ENCODE peak calls at places on chromosomes 1 and 21, in six cellular contexts. One of them, this sample, is unnamed.

GRCh38 chr1:81801032-81801833 is 499 bp downstream of the ADGRL2 start:
- DNase-seq in Peyer's patch: peak; percentile 54
- DNase-seq in fibroblast of lung: peak; percentile 97
- DNase-seq in CD8-positive, alpha-beta T cell: no peak
- DNase-seq in Calu3: peak; percentile 77
- DNase-seq in HCT116: no peak
- DNase-seq in this sample: no peak

GRCh38 chr1:164308101-164308500 is 250.9 kb upstream of the PBX1 start:
- DNase-seq in Peyer's patch: no peak
- DNase-seq in fibroblast of lung: no peak
- DNase-seq in CD8-positive, alpha-beta T cell: no peak
- DNase-seq in Calu3: no peak
- DNase-seq in HCT116: no peak
- DNase-seq in this sample: no peak

GRCh38 chr21:38250991-38251418 is 5.8 kb upstream of the KCNJ15 start:
- DNase-seq in Peyer's patch: no peak
- DNase-seq in fibroblast of lung: no peak
- DNase-seq in CD8-positive, alpha-beta T cell: no peak
- DNase-seq in Calu3: no peak
- DNase-seq in HCT116: no peak
- DNase-seq in this sample: no peak

GRCh38 chr1:100622037-100622436 is 84.1 kb downstream of the GPR88 start:
- DNase-seq in Peyer's patch: no peak
- DNase-seq in fibroblast of lung: peak; percentile 94
- DNase-seq in CD8-positive, alpha-beta T cell: no peak
- DNase-seq in Calu3: peak; percentile 38
- DNase-seq in HCT116: peak; percentile 16
- DNase-seq in this sample: no peak

GRCh38 chr1:227945891-227946623 is 1.7 kb downstream of the WNT9A start:
- DNase-seq in Peyer's patch: peak; percentile 84
- DNase-seq in fibroblast of lung: peak; percentile 80
- DNase-seq in CD8-positive, alpha-beta T cell: no peak
- DNase-seq in Calu3: peak; percentile 82
- DNase-seq in HCT116: peak; percentile 77
- DNase-seq in this sample: peak; percentile 14

GRCh38 chr1:168348146-168348709 is 67.6 kb downstream of the TBX19 start:
- DNase-seq in Peyer's patch: no peak
- DNase-seq in fibroblast of lung: peak; percentile 30
- DNase-seq in CD8-positive, alpha-beta T cell: no peak
- DNase-seq in Calu3: no peak
- DNase-seq in HCT116: peak; percentile 16
- DNase-seq in this sample: no peak

GRCh38 chr1:113219828-113220227 is 146.8 kb downstream of the LRIG2 start:
- DNase-seq in Peyer's patch: no peak
- DNase-seq in fibroblast of lung: no peak
- DNase-seq in CD8-positive, alpha-beta T cell: no peak
- DNase-seq in Calu3: no peak
- DNase-seq in HCT116: no peak
- DNase-seq in this sample: no peak

GRCh38 chr1:245079021-245079609 is 75.7 kb upstream of the KIF26B start:
- DNase-seq in Peyer's patch: no peak
- DNase-seq in fibroblast of lung: peak; percentile 83
- DNase-seq in CD8-positive, alpha-beta T cell: no peak
- DNase-seq in Calu3: peak; percentile 28
- DNase-seq in HCT116: peak; percentile 57
- DNase-seq in this sample: no peak

GRCh38 chr21:42187976-42188653 is 30.8 kb upstream of the ABCG1 start:
- DNase-seq in Peyer's patch: no peak
- DNase-seq in fibroblast of lung: no peak
- DNase-seq in CD8-positive, alpha-beta T cell: peak; percentile 74
- DNase-seq in Calu3: no peak
- DNase-seq in HCT116: no peak
- DNase-seq in this sample: peak; percentile 40

GRCh38 chr1:3687509-3687908 is 35.2 kb downstream of the TP73 start:
- DNase-seq in Peyer's patch: no peak
- DNase-seq in fibroblast of lung: no peak
- DNase-seq in CD8-positive, alpha-beta T cell: no peak
- DNase-seq in Calu3: no peak
- DNase-seq in HCT116: no peak
- DNase-seq in this sample: no peak

GRCh38 chr1:50605186-50605875 is 182.1 kb upstream of the DMRTA2 start:
- DNase-seq in Peyer's patch: no peak
- DNase-seq in fibroblast of lung: peak; percentile 45
- DNase-seq in CD8-positive, alpha-beta T cell: no peak
- DNase-seq in Calu3: peak; percentile 65
- DNase-seq in HCT116: peak; percentile 27
- DNase-seq in this sample: no peak

GRCh38 chr1:168628807-168629206 is 52.4 kb downstream of the XCL1 start:
- DNase-seq in Peyer's patch: no peak
- DNase-seq in fibroblast of lung: peak; percentile 35
- DNase-seq in CD8-positive, alpha-beta T cell: no peak
- DNase-seq in Calu3: peak; percentile 65
- DNase-seq in HCT116: peak; percentile 78
- DNase-seq in this sample: no peak

GRCh38 chr1:240496356-240496755 is 115.6 kb downstream of the GREM2 start:
- DNase-seq in Peyer's patch: no peak
- DNase-seq in fibroblast of lung: no peak
- DNase-seq in CD8-positive, alpha-beta T cell: no peak
- DNase-seq in Calu3: no peak
- DNase-seq in HCT116: no peak
- DNase-seq in this sample: no peak

GRCh38 chr1:240495652-240496051 is 116.3 kb downstream of the GREM2 start:
- DNase-seq in Peyer's patch: no peak
- DNase-seq in fibroblast of lung: no peak
- DNase-seq in CD8-positive, alpha-beta T cell: no peak
- DNase-seq in Calu3: no peak
- DNase-seq in HCT116: no peak
- DNase-seq in this sample: no peak

GRCh38 chr1:240491156-240491555 is 120.8 kb downstream of the GREM2 start:
- DNase-seq in Peyer's patch: no peak
- DNase-seq in fibroblast of lung: peak; percentile 17
- DNase-seq in CD8-positive, alpha-beta T cell: no peak
- DNase-seq in Calu3: no peak
- DNase-seq in HCT116: no peak
- DNase-seq in this sample: no peak

GRCh38 chr1:240491796-240492195 is 120.2 kb downstream of the GREM2 start:
- DNase-seq in Peyer's patch: no peak
- DNase-seq in fibroblast of lung: no peak
- DNase-seq in CD8-positive, alpha-beta T cell: no peak
- DNase-seq in Calu3: no peak
- DNase-seq in HCT116: no peak
- DNase-seq in this sample: no peak

DNA sequence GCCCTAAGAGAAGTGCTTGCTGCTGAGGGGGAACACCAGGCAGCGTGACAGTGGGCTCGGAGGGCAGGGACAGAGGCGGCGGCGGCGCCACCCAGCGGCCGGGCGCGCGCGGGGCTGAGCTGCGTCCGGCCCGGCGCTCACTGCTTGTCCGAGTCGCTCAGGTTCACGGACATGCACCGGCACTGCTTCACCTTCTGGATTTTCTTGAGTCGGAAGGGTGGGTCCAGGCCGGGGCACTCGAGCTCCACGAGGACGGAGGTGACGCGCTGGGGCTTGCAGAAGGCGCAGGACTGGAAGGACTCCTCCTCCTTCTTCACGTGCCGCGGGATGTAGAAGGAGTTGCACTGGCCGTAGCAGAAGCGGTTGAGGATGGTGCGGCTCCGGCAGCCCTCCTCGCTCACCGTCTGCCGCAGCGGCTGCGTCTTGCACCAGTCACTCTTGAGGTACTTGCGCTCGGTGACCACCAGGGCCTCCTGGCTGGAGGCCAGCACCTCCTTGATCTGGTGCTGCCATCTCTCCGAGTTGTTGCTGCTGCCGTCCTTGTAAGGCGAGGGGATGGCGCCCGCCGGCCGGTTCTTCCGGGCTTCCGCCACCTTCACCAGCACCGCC is 119.0 kb downstream of the GREM2 start:
- DNase-seq in Peyer's patch: peak; percentile 50
- DNase-seq in fibroblast of lung: peak; percentile 60
- DNase-seq in CD8-positive, alpha-beta T cell: no peak
- DNase-seq in Calu3: no peak
- DNase-seq in HCT116: no peak
- DNase-seq in this sample: no peak
- TF ChIP-seq CTCF in Peyer's patch: no peak
- TF ChIP-seq CTCF in fibroblast of lung: peak; percentile 2
- TF ChIP-seq CTCF in CD8-positive, alpha-beta T cell: no peak
- TF ChIP-seq CTCF in Calu3: no peak
- TF ChIP-seq CTCF in HCT116: no peak
- TF ChIP-seq CTCF in this sample: no peak

DNA sequence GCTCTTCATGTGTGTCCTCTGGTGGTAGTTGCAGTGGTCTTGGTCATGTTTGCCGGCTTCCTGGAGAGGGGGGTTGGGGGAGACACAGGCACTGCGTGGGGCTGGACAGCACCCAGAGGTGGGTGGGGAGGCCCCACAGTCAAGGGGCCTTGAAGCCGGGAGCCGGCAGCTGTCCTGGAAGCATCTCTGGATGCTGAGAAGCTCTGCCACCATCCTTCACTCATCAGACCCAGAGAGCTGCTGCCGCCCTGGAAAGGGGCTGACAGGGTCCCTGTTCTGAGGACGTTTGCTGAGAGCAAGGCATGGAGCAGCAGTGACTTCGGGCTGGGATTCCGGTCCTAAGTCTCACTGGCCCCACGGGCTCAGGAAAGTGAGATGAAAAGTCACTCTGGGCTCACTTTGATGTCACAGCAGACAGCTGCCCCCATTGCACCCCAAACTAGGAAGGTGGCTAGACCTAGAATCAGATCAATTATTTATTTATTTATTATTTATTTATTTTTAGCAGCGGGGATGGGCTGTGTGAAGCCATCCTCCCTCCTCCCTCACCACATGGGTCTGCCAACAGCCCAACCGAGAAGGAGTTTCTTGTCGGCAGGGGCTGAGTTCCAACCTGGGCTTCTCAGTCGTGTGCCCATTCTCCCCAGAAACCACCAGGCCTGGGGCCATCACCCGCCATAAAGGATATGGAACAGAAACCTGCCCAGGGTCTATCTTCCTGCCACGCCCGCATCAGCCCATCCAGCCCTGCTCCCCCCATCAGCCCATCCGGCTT is 547.4 kb downstream of the PTPRU start:
- DNase-seq in Peyer's patch: no peak
- DNase-seq in fibroblast of lung: no peak
- DNase-seq in CD8-positive, alpha-beta T cell: no peak
- DNase-seq in Calu3: no peak
- DNase-seq in HCT116: no peak
- DNase-seq in this sample: no peak
- TF ChIP-seq CTCF in Peyer's patch: no peak
- TF ChIP-seq CTCF in fibroblast of lung: no peak
- TF ChIP-seq CTCF in CD8-positive, alpha-beta T cell: no peak
- TF ChIP-seq CTCF in Calu3: no peak
- TF ChIP-seq CTCF in HCT116: no peak
- TF ChIP-seq CTCF in this sample: no peak

GRCh38 chr1:201024251-201024998 is 911 bp upstream of the KIF21B start:
- DNase-seq in Peyer's patch: no peak
- DNase-seq in fibroblast of lung: no peak
- DNase-seq in CD8-positive, alpha-beta T cell: no peak
- DNase-seq in Calu3: no peak
- DNase-seq in HCT116: no peak
- DNase-seq in this sample: no peak
- TF ChIP-seq CTCF in Peyer's patch: no peak
- TF ChIP-seq CTCF in fibroblast of lung: no peak
- TF ChIP-seq CTCF in CD8-positive, alpha-beta T cell: no peak
- TF ChIP-seq CTCF in Calu3: no peak
- TF ChIP-seq CTCF in HCT116: no peak
- TF ChIP-seq CTCF in this sample: no peak

DNA sequence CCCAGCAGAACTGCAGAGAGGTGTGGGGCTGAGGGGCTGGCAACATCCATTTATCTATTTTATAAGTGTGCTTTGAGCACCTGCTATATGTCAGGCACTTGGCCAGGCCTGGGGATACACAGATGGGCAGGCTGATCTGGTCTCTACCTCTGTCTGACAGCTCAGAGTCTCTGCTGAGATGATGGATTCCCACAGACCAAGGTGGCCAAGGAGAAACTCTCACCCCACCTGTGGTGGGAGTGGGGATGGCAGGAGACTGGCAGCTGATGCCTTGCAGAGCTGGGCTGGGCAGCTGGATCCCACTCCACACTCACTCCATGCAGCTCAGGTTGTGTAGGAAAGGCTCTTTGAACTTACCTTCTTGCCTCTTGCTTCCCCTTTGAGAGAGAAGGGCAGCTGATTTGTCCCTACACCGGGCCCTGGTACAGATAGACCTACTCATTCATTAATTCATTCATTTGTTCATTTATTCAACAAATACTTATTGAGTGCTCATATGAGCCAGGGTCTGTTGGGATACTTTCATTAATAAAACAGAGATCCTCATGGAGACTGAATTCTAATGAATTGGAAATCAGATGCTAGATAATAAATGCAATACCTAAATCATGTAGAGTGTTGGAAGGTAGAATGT is 9.0 kb downstream of the ADORA1 start:
- DNase-seq in Peyer's patch: no peak
- DNase-seq in fibroblast of lung: no peak
- DNase-seq in CD8-positive, alpha-beta T cell: no peak
- DNase-seq in Calu3: peak; percentile 59
- DNase-seq in HCT116: no peak
- DNase-seq in this sample: no peak
- TF ChIP-seq CTCF in Peyer's patch: no peak
- TF ChIP-seq CTCF in fibroblast of lung: no peak
- TF ChIP-seq CTCF in CD8-positive, alpha-beta T cell: no peak
- TF ChIP-seq CTCF in Calu3: no peak
- TF ChIP-seq CTCF in HCT116: no peak
- TF ChIP-seq CTCF in this sample: no peak

GRCh38 chr1:239008568-239008967 is 377.8 kb upstream of the CHRM3 start:
- DNase-seq in Peyer's patch: no peak
- DNase-seq in fibroblast of lung: no peak
- DNase-seq in CD8-positive, alpha-beta T cell: no peak
- DNase-seq in Calu3: no peak
- DNase-seq in HCT116: no peak
- DNase-seq in this sample: no peak
- TF ChIP-seq CTCF in Peyer's patch: no peak
- TF ChIP-seq CTCF in fibroblast of lung: no peak
- TF ChIP-seq CTCF in CD8-positive, alpha-beta T cell: no peak
- TF ChIP-seq CTCF in Calu3: no peak
- TF ChIP-seq CTCF in HCT116: no peak
- TF ChIP-seq CTCF in this sample: no peak

DNA sequence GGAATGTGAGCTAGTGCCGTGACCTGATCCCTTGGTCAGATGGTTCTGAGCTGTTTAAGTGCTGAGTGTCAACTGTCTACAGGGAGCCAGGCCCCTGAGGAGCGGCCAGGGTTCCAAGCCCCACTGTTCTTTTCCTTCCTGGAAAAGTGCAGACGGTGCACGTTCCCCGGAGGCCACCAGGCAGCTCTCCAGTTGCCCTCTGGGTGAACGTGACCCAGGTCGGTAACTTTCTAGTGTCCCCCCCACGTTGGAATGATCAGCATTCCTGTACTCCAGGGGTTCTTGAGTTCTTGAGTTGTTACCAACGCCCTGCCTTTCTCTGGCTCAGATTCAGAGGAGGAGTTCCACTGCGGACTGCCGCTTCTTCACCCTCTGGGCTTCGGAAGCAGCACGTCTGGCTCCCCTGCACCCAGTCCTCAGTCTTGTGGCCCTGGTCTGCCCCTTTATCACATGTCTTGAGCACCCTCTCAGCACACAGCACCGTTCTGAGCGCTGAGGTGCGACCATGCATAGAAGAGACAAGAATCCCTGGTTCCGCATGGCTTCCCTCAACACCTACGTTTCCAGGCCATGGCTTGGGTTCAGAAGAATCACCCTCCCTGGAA is 131.5 kb downstream of the DHRS3 start:
- DNase-seq in Peyer's patch: no peak
- DNase-seq in fibroblast of lung: no peak
- DNase-seq in CD8-positive, alpha-beta T cell: no peak
- DNase-seq in Calu3: peak; percentile 13
- DNase-seq in HCT116: peak; percentile 67
- DNase-seq in this sample: no peak
- TF ChIP-seq CTCF in Peyer's patch: no peak
- TF ChIP-seq CTCF in fibroblast of lung: no peak
- TF ChIP-seq CTCF in CD8-positive, alpha-beta T cell: no peak
- TF ChIP-seq CTCF in Calu3: no peak
- TF ChIP-seq CTCF in HCT116: no peak
- TF ChIP-seq CTCF in this sample: no peak